ENCODE peak calls at places on chromosome 18, in eight cellular contexts. R is astrocyte; X is HCT116; N is body of pancreas; O is Caco-2; I is A549; Z is CD4-positive, alpha-beta T cell; J is tibial nerve. W is an unnamed sample.

GRCh38 chr18:34870916-34871315 is 160.8 kb downstream of the DTNA start:
- DNase-seq in X (no peak), R (no peak), I (no peak), J (no peak), Z (no peak), N (no peak), O (no peak), W (no peak)

GRCh38 chr18:741931-742512 is 29.6 kb upstream of the ENOSF1 start:
- DNase-seq in O (peak; percentile 20), N (no peak), R (peak; percentile 27), J (no peak), I (peak; percentile 37), Z (no peak), X (peak; percentile 34), W (peak; percentile 15)

GRCh38 chr18:12973562-12974213 is 17.5 kb upstream of the CEP192 start:
- DNase-seq in Z (no peak), X (no peak), R (no peak), I (no peak), N (no peak), O (no peak), J (no peak), W (no peak)

GRCh38 chr18:25503567-25504081 is 151.7 kb upstream of the ZNF521 start:
- DNase-seq in J (peak; percentile 35), I (peak; percentile 1), O (peak; percentile 8), R (peak; percentile 74), N (peak; percentile 43), Z (no peak), X (peak; percentile 12), W (peak; percentile 49)

GRCh38 chr18:79511271-79511670 is 115.5 kb downstream of the NFATC1 start:
- DNase-seq in Z (no peak), J (peak; percentile 9), I (no peak), X (no peak), O (no peak), R (no peak), N (peak; percentile 4), W (no peak)

GRCh38 chr18:62612721-62613120 is 89.9 kb downstream of the ZCCHC2 start:
- DNase-seq in Z (no peak), N (no peak), X (no peak), O (no peak), J (no peak), R (no peak), I (no peak), W (no peak)

GRCh38 chr18:44182363-44182762 is 498.3 kb upstream of the SETBP1 start:
- DNase-seq in I (no peak), R (no peak), J (no peak), Z (no peak), X (no peak), O (no peak), N (no peak), W (no peak)

GRCh38 chr18:67232406-67232805 is 284.1 kb downstream of the DSEL start:
- DNase-seq in O (no peak), R (peak; percentile 80), N (no peak), Z (no peak), J (no peak), I (no peak), X (no peak), W (no peak)

GRCh38 chr18:2529154-2529553 is 42.2 kb downstream of the METTL4 start:
- DNase-seq in X (no peak), I (no peak), O (no peak), J (no peak), Z (no peak), N (no peak), R (peak; percentile 86), W (no peak)

GRCh38 chr18:9380571-9381390 is 46.2 kb downstream of the TWSG1 start:
- DNase-seq in J (no peak), N (peak; percentile 49), X (no peak), R (peak; percentile 57), O (no peak), Z (no peak), I (no peak), W (peak; percentile 20)

GRCh38 chr18:74445585-74445984 is 11.5 kb downstream of the DIPK1C start:
- DNase-seq in J (no peak), N (no peak), X (no peak), I (no peak), Z (no peak), O (no peak), R (no peak), W (no peak)

GRCh38 chr18:78622251-78622953 is 357.2 kb upstream of the SALL3 start:
- DNase-seq in X (no peak), Z (no peak), N (no peak), O (no peak), R (no peak), J (no peak), I (no peak), W (no peak)

GRCh38 chr18:37019157-37019571 is 190.2 kb downstream of the KIAA1328 start:
- DNase-seq in J (no peak), Z (no peak), N (peak; percentile 15), X (no peak), I (no peak), R (peak; percentile 3), O (peak; percentile 31), W (no peak)

GRCh38 chr18:49013961-49014604 is 63.3 kb upstream of the SMAD7 start:
- DNase-seq in J (peak; percentile 6), N (no peak), I (no peak), Z (no peak), O (no peak), X (no peak), R (no peak), W (no peak)

GRCh38 chr18:7094432-7094831 is 23.2 kb downstream of the LAMA1 start:
- DNase-seq in O (no peak), Z (no peak), N (no peak), R (no peak), J (no peak), X (no peak), I (no peak), W (no peak)

DNA sequence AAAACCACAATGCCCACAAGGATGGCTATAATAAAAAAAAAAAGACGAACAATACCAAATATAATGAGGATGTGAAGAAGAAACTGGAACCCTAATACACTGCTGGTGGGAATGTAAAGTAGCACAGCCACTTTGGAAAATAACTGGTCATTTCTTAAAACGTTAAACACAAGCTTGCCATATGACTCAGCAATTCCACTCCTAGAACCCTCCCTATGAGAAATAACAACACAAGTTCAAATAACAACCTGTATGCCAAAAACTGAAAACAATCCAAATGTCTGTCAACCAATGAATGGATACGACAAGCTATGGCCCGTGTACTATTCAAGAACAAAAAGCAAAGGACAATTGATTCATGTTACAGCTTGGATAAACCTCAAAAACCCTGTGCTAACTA is 7.0 kb upstream of the ALPK2 start:
- DNase-seq in O (no peak), R (peak; percentile 82), J (no peak), X (peak; percentile 7), I (no peak), Z (no peak), N (no peak), W (peak; percentile 23)
- TF ChIP-seq CTCF in O (no peak), R (no peak), J (no peak), X (no peak), I (no peak), Z (no peak), N (no peak), W (peak; percentile 23)

GRCh38 chr18:71625691-71626090 is 918.5 kb downstream of the CBLN2 start:
- DNase-seq in Z (no peak), J (no peak), N (no peak), X (no peak), I (no peak), R (no peak), O (no peak), W (no peak)
- H3K9me3 ChIP-seq in Z (no peaks in the 10 kb centered on the region), J (no peaks in the 10 kb centered on the region), N (no peaks in the 10 kb centered on the region), X (peaks cover 9% of the 10 kb centered on the region), I (no peaks in the 10 kb centered on the region), R (no peaks in the 10 kb centered on the region), O (no peaks in the 10 kb centered on the region), W (no peaks in the 10 kb centered on the region)

GRCh38 chr18:45282101-45282812 is 333.0 kb upstream of the SLC14A2 start:
- DNase-seq in J (no peak), X (no peak), Z (no peak), N (no peak), O (no peak), I (no peak), R (peak; percentile 11), W (no peak)
- TF ChIP-seq CTCF in J (no peak), X (no peak), Z (no peak), N (no peak), O (no peak), I (no peak), R (no peak), W (no peak)

GRCh38 chr18:10985689-10986088 is 163.7 kb downstream of the PIEZO2 start:
- DNase-seq in N (no peak), Z (no peak), J (no peak), I (no peak), R (no peak), X (no peak), O (no peak), W (no peak)
- H3K9me3 ChIP-seq in N (no peaks in the 10 kb centered on the region), Z (peaks cover 23% of the 10 kb centered on the region), J (peaks cover 3% of the 10 kb centered on the region), I (peaks cover 16% of the 10 kb centered on the region), R (no peaks in the 10 kb centered on the region), X (no peaks in the 10 kb centered on the region), O (peaks cover 10% of the 10 kb centered on the region), W (no peaks in the 10 kb centered on the region)

GRCh38 chr18:28995319-28995718 is 818.4 kb upstream of the CDH2 start:
- DNase-seq in J (no peak), N (no peak), I (no peak), R (no peak), X (peak; percentile 0), Z (no peak), O (no peak), W (no peak)
- TF ChIP-seq CTCF in J (no peak), N (no peak), I (no peak), R (peak; percentile 8), X (peak; percentile 29), Z (no peak), O (no peak), W (peak; percentile 45)

W was measured in AG04450.